ENCODE peak calls at places on chromosomes 6 and 20, in ten cellular contexts. B is brain microvascular endothelial cell; Y is GM23338; D is PC-3; H is HCT116; M is transverse colon; T is effector memory CD4-positive, alpha-beta T cell; Q is tibial artery; N is SK-N-SH; U is aorta. K is an unnamed sample. For H3K27me3, the result is how much of the 10 kb centered on the place peaks cover.

GRCh38 chr6:54860739-54861138 is 14.2 kb downstream of the FAM83B start:
- DNase-seq in B (peak), Y (no peak), D (peak), H (peak), M (no peak), T (no peak), Q (no peak), N (no peak), U (no peak), K (no peak)

GRCh38 chr20:1177680-1178079 is 7.1 kb downstream of the TMEM74B start:
- DNase-seq in B (no peak), Y (peak), D (peak), H (peak), M (no peak), T (no peak), Q (no peak), N (peak), U (no peak), K (no peak)

GRCh38 chr6:1436334-1437306 is 47.2 kb downstream of the FOXF2 start:
- DNase-seq in B (peak), Y (peak), D (peak), H (peak), M (peak), T (no peak), Q (no peak), N (peak), U (no peak), K (peak)

GRCh38 chr20:9514461-9515210 is at the start of gene LAMP5:
- DNase-seq in B (peak), Y (peak), D (peak), H (no peak), M (no peak), T (no peak), Q (no peak), N (peak), U (no peak), K (no peak)

GRCh38 chr6:143357152-143357551 is 93.3 kb downstream of the ADAT2 start:
- DNase-seq in B (no peak), Y (no peak), D (no peak), H (no peak), M (no peak), T (no peak), Q (no peak), N (no peak), U (no peak), K (no peak)

GRCh38 chr6:133707456-133707855 is 181.5 kb upstream of the TCF21 start:
- DNase-seq in B (peak), Y (peak), D (no peak), H (no peak), M (no peak), T (no peak), Q (no peak), N (no peak), U (no peak), K (no peak)

GRCh38 chr6:166927942-166928643 is 28.3 kb downstream of the RNASET2 start:
- DNase-seq in B (no peak), Y (no peak), D (no peak), H (no peak), M (no peak), T (no peak), Q (no peak), N (peak), U (no peak), K (no peak)

GRCh38 chr6:99590728-99591672 is 15.6 kb upstream of the PRDM13 start:
- DNase-seq in B (no peak), Y (peak), D (no peak), H (no peak), M (no peak), T (no peak), Q (no peak), N (peak), U (no peak), K (no peak)

GRCh38 chr6:170259301-170259700 is 31.6 kb downstream of the DLL1 start:
- DNase-seq in B (no peak), Y (no peak), D (no peak), H (no peak), M (no peak), T (no peak), Q (no peak), N (no peak), U (peak), K (no peak)

GRCh38 chr6:164579035-164579434 is 730.4 kb downstream of the C6orf118 start:
- DNase-seq in B (no peak), Y (no peak), D (no peak), H (no peak), M (no peak), T (no peak), Q (no peak), N (no peak), U (no peak), K (no peak)

GRCh38 chr20:45834797-45835161 is 1.2 kb downstream of the SNX21 start:
- DNase-seq in B (no peak), Y (no peak), D (no peak), H (no peak), M (no peak), T (no peak), Q (no peak), N (no peak), U (peak), K (no peak)

GRCh38 chr20:53829706-53830521 is 236.3 kb upstream of the ZNF217 start:
- DNase-seq in B (peak), Y (no peak), D (peak), H (no peak), M (peak), T (no peak), Q (no peak), N (no peak), U (no peak), K (no peak)

GRCh38 chr6:27592481-27593199 is 119.7 kb upstream of the ZNF184 start:
- DNase-seq in B (peak), Y (peak), D (peak), H (no peak), M (no peak), T (no peak), Q (no peak), N (no peak), U (no peak), K (no peak)

GRCh38 chr6:6771224-6771915 is 182.8 kb downstream of the LY86 start:
- DNase-seq in B (no peak), Y (no peak), D (peak), H (no peak), M (no peak), T (no peak), Q (no peak), N (no peak), U (no peak), K (no peak)

GRCh38 chr6:20182926-20183521 is 29.2 kb downstream of the MBOAT1 start:
- DNase-seq in B (no peak), Y (no peak), D (peak), H (no peak), M (peak), T (no peak), Q (no peak), N (no peak), U (no peak), K (peak)

GRCh38 chr6:76861403-76861802 is 601.9 kb downstream of the HTR1B start:
- DNase-seq in B (no peak), Y (peak), D (peak), H (peak), M (no peak), T (no peak), Q (no peak), N (peak), U (no peak), K (peak)

GRCh38 chr20:50788868-50789125 is 6.1 kb upstream of the BCAS4 start:
- DNase-seq in B (no peak), Y (no peak), D (no peak), H (no peak), M (no peak), T (no peak), Q (no peak), N (no peak), U (no peak), K (no peak)

GRCh38 chr20:4681441-4681840 is 40.3 kb upstream of the PRND start:
- DNase-seq in B (no peak), Y (no peak), D (no peak), H (no peak), M (no peak), T (no peak), Q (no peak), N (no peak), U (no peak), K (no peak)

GRCh38 chr20:31516166-31516565 is 1.9 kb downstream of the HM13 start:
- DNase-seq in B (no peak), Y (no peak), D (no peak), H (no peak), M (no peak), T (no peak), Q (no peak), N (no peak), U (no peak), K (no peak)
- H3K4me3 ChIP-seq in B (peak), Y (peak), D (peak), H (peak), M (peak), T (peak), Q (peak), N (peak), U (no peak), K (peak)

GRCh38 chr20:38211200-38212097 is 46.4 kb upstream of the TGM2 start:
- DNase-seq in B (no peak), Y (no peak), D (no peak), H (no peak), M (no peak), T (no peak), Q (peak), N (no peak), U (no peak), K (no peak)

GRCh38 chr20:38213607-38213940 is 47.0 kb downstream of the KIAA1755 start:
- DNase-seq in B (peak), Y (no peak), D (no peak), H (no peak), M (no peak), T (no peak), Q (no peak), N (no peak), U (no peak), K (no peak)

GRCh38 chr20:38214871-38215788 is 45.4 kb downstream of the KIAA1755 start:
- DNase-seq in B (peak), Y (no peak), D (no peak), H (no peak), M (no peak), T (no peak), Q (peak), N (no peak), U (no peak), K (no peak)

GRCh38 chr20:38214256-38214870 is 46.2 kb downstream of the KIAA1755 start:
- DNase-seq in B (peak), Y (no peak), D (no peak), H (no peak), M (no peak), T (no peak), Q (peak), N (no peak), U (no peak), K (no peak)

DNA sequence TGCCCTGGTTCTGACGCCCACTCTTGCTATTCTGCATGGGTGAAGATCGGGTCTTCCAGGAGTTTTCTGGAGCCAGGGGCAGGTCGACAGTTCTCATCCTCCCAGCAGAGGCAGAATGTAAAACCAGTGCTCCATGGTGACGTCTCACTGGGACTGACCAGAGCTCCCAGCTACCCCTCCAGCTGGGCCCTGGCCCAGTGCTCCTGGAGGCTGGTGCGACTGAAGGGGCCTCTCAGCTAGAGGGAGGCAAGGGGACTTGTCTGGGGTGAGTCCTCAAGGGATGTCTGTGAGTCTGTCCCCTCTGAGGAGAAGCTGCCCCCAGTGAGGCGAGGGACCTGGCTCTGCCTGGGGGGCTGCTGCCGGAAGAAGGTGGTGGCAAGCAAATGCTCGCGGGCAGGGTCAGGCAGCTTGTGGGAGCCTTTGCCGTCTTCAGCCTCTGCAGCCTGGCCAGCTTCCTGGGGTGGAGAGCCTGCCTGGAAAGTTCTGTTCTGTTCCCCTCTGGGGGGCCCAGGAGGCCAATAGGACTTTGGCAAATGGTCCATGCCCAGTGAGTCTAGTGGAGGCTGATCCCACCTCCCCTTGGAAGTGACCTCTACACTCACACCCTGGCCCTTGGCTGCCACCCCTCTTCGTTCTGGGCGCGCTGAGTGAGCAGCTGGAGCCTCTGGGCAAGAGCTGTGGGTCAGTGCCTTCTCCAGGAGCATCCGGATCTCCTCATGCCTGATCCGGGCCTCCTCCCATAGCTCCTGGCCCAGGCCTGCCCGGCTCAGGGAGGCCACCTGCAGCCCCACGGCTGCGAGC is 47.5 kb downstream of the KIAA1755 start:
- DNase-seq in B (no peak), Y (no peak), D (no peak), H (no peak), M (no peak), T (no peak), Q (peak), N (no peak), U (no peak), K (no peak)
- H3K27ac ChIP-seq in B (no peak), Y (no peak), D (no peak), H (no peak), M (no peak), T (no peak), Q (peak), N (no peak), U (no peak), K (no peak)

DNA sequence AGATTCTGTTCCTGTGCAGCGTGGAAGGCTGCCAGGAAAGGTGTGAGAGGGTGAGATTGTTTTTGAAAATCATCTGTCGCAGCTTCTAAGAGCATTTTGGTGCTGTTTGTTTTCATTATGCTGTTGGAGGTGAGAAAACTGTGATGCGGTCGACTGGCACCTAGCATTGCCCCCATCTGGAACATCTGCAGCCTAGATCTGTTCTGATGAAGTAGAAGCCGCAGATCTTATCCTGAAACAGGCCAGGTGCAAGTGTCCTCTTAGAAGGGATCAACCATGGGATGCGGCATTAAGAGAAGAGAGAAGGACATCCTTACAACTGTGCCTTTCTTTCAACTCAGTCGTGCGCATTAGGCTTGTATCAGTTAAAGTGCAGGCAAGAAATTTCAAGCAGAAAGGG is 167.3 kb downstream of the CDH26 start:
- DNase-seq in B (no peak), Y (no peak), D (no peak), H (no peak), M (no peak), T (no peak), Q (no peak), N (no peak), U (no peak), K (no peak)
- H3K27me3 ChIP-seq in B (under half), Y (under half), D (half or more), H (under half), M (under half), T (under half), Q (under half), N (under half), U (under half), K (under half)

DNA sequence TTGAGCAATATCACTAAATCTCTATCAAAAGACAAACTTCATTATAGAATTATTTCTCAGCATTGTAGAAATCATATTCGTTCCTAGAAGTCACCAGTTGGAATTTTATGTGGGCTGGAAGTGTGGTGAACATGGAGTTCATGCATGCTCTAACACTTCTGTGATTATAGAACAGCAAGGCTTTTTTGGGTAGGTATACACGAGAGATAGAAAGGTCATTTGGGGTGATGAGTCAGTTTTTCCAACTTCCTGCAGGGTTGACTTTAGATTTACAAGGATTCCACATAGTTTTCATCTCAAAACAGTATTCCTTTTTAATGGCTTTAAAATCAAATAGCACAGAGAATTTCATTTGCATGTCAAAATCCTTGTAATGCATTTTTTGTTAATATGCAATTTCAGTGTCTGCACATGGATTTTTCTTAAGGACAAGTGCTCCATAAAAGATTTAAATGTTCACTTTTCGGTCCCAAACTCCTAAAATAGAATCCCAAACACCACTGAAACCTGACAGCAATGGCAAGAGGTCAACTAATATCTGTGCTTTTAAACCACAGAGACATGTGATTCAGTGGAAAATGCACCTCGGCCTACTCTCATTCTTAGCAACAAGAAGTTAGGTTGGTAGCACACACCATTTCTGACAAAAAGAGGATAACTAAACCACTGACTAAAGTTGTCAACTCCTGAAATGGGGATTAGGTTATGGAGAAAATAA is 211.0 kb downstream of the MOXD1 start:
- DNase-seq in B (peak), Y (no peak), D (peak), H (peak), M (no peak), T (no peak), Q (no peak), N (no peak), U (no peak), K (no peak)
- H3K4me3 ChIP-seq in B (no peak), Y (no peak), D (no peak), H (no peak), M (no peak), T (no peak), Q (no peak), N (no peak), U (no peak), K (no peak)